ENCODE peak calls at places on chromosomes 13 and 19, in seven cellular contexts. Q is GM23338, L is keratinocyte, E is AG04450, G is heart right ventricle, O is IMR-90, X is left ventricle myocardium inferior. B is an unnamed sample. For H3K27me3, the result is how much of the 10 kb centered on the place peaks cover.

GRCh38 chr19:29318581-29318980 is 105.6 kb upstream of the UQCRFS1 start:
- DNase-seq in E (no peak), O (no peak), Q (no peak), X (no peak), G (no peak), L (no peak), B (no peak)

GRCh38 chr13:51125495-51126226 is 14.6 kb upstream of the C13orf42 start:
- DNase-seq in G (peak), L (peak), O (peak), Q (peak), E (peak), X (peak), B (peak)

GRCh38 chr13:43473437-43473836 is 313.3 kb downstream of the ENOX1 start:
- DNase-seq in Q (no peak), E (no peak), O (no peak), X (no peak), G (no peak), L (no peak), B (no peak)

GRCh38 chr19:41353466-41354342 is at the start of gene TGFB1:
- DNase-seq in G (peak), L (peak), Q (peak), E (peak), O (peak), X (peak), B (no peak)

GRCh38 chr19:19447536-19448237 is 42.2 kb downstream of the GATAD2A start:
- DNase-seq in G (no peak), L (no peak), Q (no peak), E (no peak), O (peak), X (no peak), B (no peak)

GRCh38 chr13:30142502-30143211 is 164.7 kb downstream of the KATNAL1 start:
- DNase-seq in E (peak), Q (peak), L (peak), G (no peak), O (peak), X (no peak), B (no peak)

GRCh38 chr13:48567521-48568331 is 34.8 kb upstream of the RCBTB2 start:
- DNase-seq in L (no peak), G (no peak), E (no peak), O (no peak), X (no peak), Q (no peak), B (no peak)

GRCh38 chr13:59666504-59666903 is 497.2 kb downstream of the DIAPH3 start:
- DNase-seq in L (no peak), G (no peak), Q (no peak), X (no peak), E (no peak), O (peak), B (no peak)

GRCh38 chr13:113539822-113540221 is 44.7 kb upstream of the TFDP1 start:
- DNase-seq in Q (no peak), O (no peak), G (no peak), L (no peak), X (no peak), E (no peak), B (no peak)

GRCh38 chr19:17784201-17785008 is 10.5 kb upstream of the B3GNT3 start:
- DNase-seq in X (peak), Q (peak), O (peak), G (peak), E (no peak), L (no peak), B (peak)

GRCh38 chr13:26562538-26562890 is 5.0 kb downstream of the WASF3 start:
- DNase-seq in G (no peak), E (no peak), L (no peak), Q (no peak), X (no peak), O (peak), B (no peak)

GRCh38 chr13:27080018-27080948 is 91.3 kb downstream of the USP12 start:
- DNase-seq in O (no peak), X (no peak), L (no peak), E (no peak), Q (no peak), G (no peak), B (no peak)

GRCh38 chr13:23381877-23382276 is 51.6 kb downstream of the SACS start:
- DNase-seq in E (no peak), X (no peak), Q (no peak), O (no peak), L (no peak), G (no peak), B (no peak)

GRCh38 chr13:23899555-23899954 is 2.3 kb upstream of the C1QTNF9B start:
- DNase-seq in O (peak), G (no peak), L (no peak), Q (peak), X (no peak), E (peak), B (no peak)

GRCh38 chr19:51398096-51398704 is 7.8 kb upstream of the C19orf84 start:
- DNase-seq in E (no peak), G (no peak), L (no peak), X (no peak), Q (peak), O (peak), B (no peak)

GRCh38 chr13:65966991-65967451 is 1263.1 kb downstream of the PCDH9 start:
- DNase-seq in L (no peak), X (no peak), E (no peak), G (no peak), Q (peak), O (peak), B (no peak)

GRCh38 chr19:49056101-49056901 is 1.2 kb downstream of the CGB7 start:
- DNase-seq in G (peak), E (no peak), L (no peak), X (peak), Q (peak), O (peak), B (no peak)

GRCh38 chr13:20175406-20175794 is 14.5 kb upstream of the GJA3 start:
- DNase-seq in O (no peak), L (no peak), Q (no peak), E (no peak), X (no peak), G (no peak), B (no peak)
- H3K27me3 ChIP-seq in O (under half), L (under half), Q (under half), E (under half), X (half or more), G (under half), B (under half)

GRCh38 chr19:45883881-45884681 is 1.9 kb downstream of the IRF2BP1 start:
- DNase-seq in O (no peak), Q (no peak), L (no peak), G (no peak), E (no peak), X (no peak), B (no peak)

GRCh38 chr19:45884682-45885555 is 1.0 kb downstream of the IRF2BP1 start:
- DNase-seq in E (no peak), G (peak), O (no peak), X (no peak), Q (peak), L (no peak), B (no peak)

GRCh38 chr19:45881909-45882528 is 3.9 kb downstream of the IRF2BP1 start:
- DNase-seq in X (no peak), O (no peak), L (no peak), E (no peak), G (no peak), Q (peak), B (no peak)

GRCh38 chr19:45882652-45883585 is 3.0 kb downstream of the IRF2BP1 start:
- DNase-seq in L (peak), E (peak), O (peak), Q (peak), G (peak), X (peak), B (peak)

GRCh38 chr19:45883586-45883880 is 2.4 kb downstream of the IRF2BP1 start:
- DNase-seq in E (no peak), L (no peak), Q (no peak), G (no peak), X (no peak), O (no peak), B (no peak)
- TF ChIP-seq CTCF in E (no peak), L (no peak), Q (no peak), G (no peak), X (no peak), O (no peak), B (peak)

GRCh38 chr13:97241761-97242160 is 19.6 kb downstream of the MBNL2 start:
- DNase-seq in L (no peak), O (no peak), G (no peak), E (no peak), X (no peak), Q (no peak), B (no peak)

GRCh38 chr13:97240789-97241734 is 18.9 kb downstream of the MBNL2 start:
- DNase-seq in G (no peak), X (no peak), O (no peak), L (no peak), Q (no peak), E (no peak), B (no peak)

GRCh38 chr13:97245011-97245410 is 22.9 kb downstream of the MBNL2 start:
- DNase-seq in G (no peak), E (no peak), Q (no peak), L (no peak), O (no peak), X (no peak), B (no peak)

GRCh38 chr13:97243915-97244820 is 22.0 kb downstream of the MBNL2 start:
- DNase-seq in Q (no peak), G (no peak), L (no peak), X (no peak), E (no peak), O (no peak), B (no peak)

DNA sequence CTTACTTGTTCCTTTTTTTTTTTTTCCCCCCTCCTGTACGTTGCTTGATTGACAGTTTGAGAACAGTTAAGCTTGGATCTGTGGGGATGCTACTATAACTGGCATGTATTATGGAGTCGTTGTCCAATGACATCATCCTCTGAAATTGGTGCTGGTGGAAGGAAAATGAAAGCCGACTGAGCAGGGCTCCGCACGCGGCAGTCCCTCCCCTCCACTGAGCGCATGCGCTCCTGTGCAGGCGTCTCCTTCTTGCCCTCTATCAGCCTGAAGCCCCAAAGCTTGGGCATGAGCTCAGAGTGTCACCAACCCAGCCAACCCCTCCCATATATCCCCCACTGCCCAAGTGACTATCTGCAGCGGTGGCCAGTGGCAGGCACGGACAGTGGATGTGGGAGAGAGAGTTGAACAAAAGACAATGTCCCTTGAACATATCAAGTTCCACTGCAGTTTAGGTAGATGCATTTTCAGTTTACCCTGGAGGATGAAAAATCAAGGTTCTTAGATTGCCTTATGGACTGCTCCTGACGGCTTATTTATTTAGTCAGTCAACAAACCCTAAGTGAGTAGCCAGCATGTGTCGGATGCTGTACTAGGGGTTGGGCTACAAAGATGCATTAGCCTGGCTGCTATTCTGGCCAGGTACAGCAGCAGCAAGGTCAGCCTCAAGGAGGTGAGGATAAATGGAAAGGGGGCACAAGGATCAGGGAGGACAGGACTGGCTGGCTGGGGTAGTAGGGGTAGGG is 20.8 kb downstream of the MBNL2 start:
- DNase-seq in X (no peak), Q (no peak), O (no peak), G (peak), L (no peak), E (no peak), B (peak)
- H3K27ac ChIP-seq in X (peak), Q (no peak), O (no peak), G (peak), L (no peak), E (no peak), B (peak)

GRCh38 chr19:47704656-47705055 is 8.6 kb upstream of the EHD2 start:
- DNase-seq in X (no peak), L (no peak), G (no peak), Q (no peak), O (no peak), E (no peak), B (no peak)
- H3K27me3 ChIP-seq in X (under half), L (under half), G (under half), Q (under half), O (under half), E (under half), B (under half)

GRCh38 chr13:95698047-95698749 is 21.3 kb downstream of the DNAJC3 start:
- DNase-seq in X (no peak), E (no peak), Q (peak), L (no peak), G (no peak), O (peak), B (no peak)
- TF ChIP-seq CTCF in X (peak), E (peak), Q (peak), L (peak), G (no peak), O (peak), B (no peak)

DNA sequence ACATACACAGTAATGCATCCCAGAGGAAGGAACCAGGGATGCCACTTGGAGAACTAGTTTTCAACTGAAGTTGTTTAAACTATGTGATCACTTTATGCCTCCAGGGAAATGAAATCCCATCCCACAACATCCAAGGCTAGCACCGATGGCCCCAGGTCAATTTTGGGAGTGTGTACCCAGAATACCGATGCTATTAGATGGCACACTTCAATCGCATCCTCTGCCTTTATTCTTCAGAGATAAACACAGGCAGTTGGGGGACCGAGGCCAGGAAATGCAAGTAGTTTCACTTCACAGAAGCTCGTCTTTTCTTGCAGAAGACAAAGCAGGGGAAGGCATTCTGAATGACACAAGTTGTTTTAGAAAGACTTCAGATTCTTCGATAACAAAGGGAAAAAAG is 13.8 kb downstream of the STK24 start:
- DNase-seq in E (no peak), L (no peak), Q (peak), O (no peak), G (no peak), X (no peak), B (no peak)
- H3K27ac ChIP-seq in E (peak), L (peak), Q (peak), O (peak), G (peak), X (peak), B (no peak)

B was measured in dorsolateral prefrontal cortex.